ENCODE peak calls at places on chromosome 6, in seven cellular contexts. L is GM03348; H is cardiac muscle cell; O is caudate nucleus; A is LoVo; B is CD4-positive, CD25-positive, alpha-beta regulatory T cell; E is thoracic aorta. K is an unnamed sample.

GRCh38 chr6:145036848-145037567 is 698.3 kb downstream of the EPM2A start:
- DNase-seq in L (no peak), H (peak), O (no peak), A (no peak), B (no peak), E (no peak), K (no peak)

GRCh38 chr6:3368701-3369100 is 88.1 kb downstream of the SLC22A23 start:
- DNase-seq in L (no peak), H (no peak), O (no peak), A (no peak), B (no peak), E (no peak), K (no peak)

GRCh38 chr6:63923139-63923739 is 287.6 kb downstream of the PHF3 start:
- DNase-seq in L (peak), H (peak), O (no peak), A (peak), B (no peak), E (no peak), K (peak)

GRCh38 chr6:78615430-78615904 is 251.9 kb upstream of the IRAK1BP1 start:
- DNase-seq in L (no peak), H (peak), O (no peak), A (no peak), B (no peak), E (no peak), K (peak)

GRCh38 chr6:90892271-90892670 is 305.4 kb upstream of the MAP3K7 start:
- DNase-seq in L (no peak), H (no peak), O (no peak), A (no peak), B (no peak), E (no peak), K (no peak)

GRCh38 chr6:138689849-138690248 is 83.7 kb upstream of the CCDC28A start:
- DNase-seq in L (no peak), H (no peak), O (no peak), A (no peak), B (no peak), E (no peak), K (no peak)

GRCh38 chr6:3808759-3809514 is 40.2 kb upstream of the FAM50B start:
- DNase-seq in L (peak), H (peak), O (no peak), A (peak), B (no peak), E (peak), K (peak)

GRCh38 chr6:79038061-79038460 is 40.0 kb downstream of the PHIP start:
- DNase-seq in L (no peak), H (no peak), O (no peak), A (no peak), B (no peak), E (no peak), K (no peak)

GRCh38 chr6:11288065-11288464 is 55.6 kb upstream of the NEDD9 start:
- DNase-seq in L (no peak), H (no peak), O (no peak), A (peak), B (no peak), E (no peak), K (no peak)

K was measured in HFFc6.